ENCODE peak calls at places on chromosomes 1 and 21, in eight cellular contexts. F is A673, L is HCT116, T is tibial artery, J is body of pancreas, N is AG04450, M is RWPE1, A is psoas muscle. Y is an unnamed sample.

GRCh38 chr21:45357436-45358260 is 47.3 kb upstream of the COL18A1 start:
- DNase-seq in F (no peak), L (no peak), T (no peak), J (peak; percentile 52), N (no peak), M (no peak), A (peak; percentile 75), Y (no peak)

GRCh38 chr1:73100216-73100615 is 817.9 kb upstream of the NEGR1 start:
- DNase-seq in F (peak; percentile 80), L (no peak), T (no peak), J (no peak), N (no peak), M (peak; percentile 0), A (no peak), Y (no peak)

GRCh38 chr1:87904668-87905067 is 576.0 kb downstream of the LMO4 start:
- DNase-seq in F (no peak), L (no peak), T (no peak), J (no peak), N (no peak), M (no peak), A (no peak), Y (no peak)

GRCh38 chr1:66262233-66262632 is 271.7 kb upstream of the SGIP1 start:
- DNase-seq in F (peak; percentile 43), L (peak; percentile 87), T (no peak), J (no peak), N (no peak), M (peak; percentile 79), A (peak; percentile 48), Y (no peak)

GRCh38 chr21:43866233-43866632 is 1.2 kb downstream of the AGPAT3 start:
- DNase-seq in F (peak; percentile 71), L (no peak), T (no peak), J (peak; percentile 33), N (no peak), M (no peak), A (peak; percentile 72), Y (no peak)

GRCh38 chr1:229597877-229598276 is 28.0 kb downstream of the TAF5L start:
- DNase-seq in F (no peak), L (no peak), T (no peak), J (no peak), N (no peak), M (no peak), A (no peak), Y (no peak)

GRCh38 chr1:51236548-51237312 is 657 bp downstream of the RNF11 start:
- DNase-seq in F (peak; percentile 50), L (no peak), T (peak; percentile 56), J (peak; percentile 38), N (no peak), M (peak; percentile 60), A (peak; percentile 71), Y (no peak)

GRCh38 chr1:158016651-158017335 is 23.3 kb downstream of the KIRREL1 start:
- DNase-seq in F (no peak), L (no peak), T (no peak), J (no peak), N (no peak), M (peak; percentile 42), A (no peak), Y (no peak)

GRCh38 chr1:100834779-100835645 is 59.6 kb downstream of the EXTL2 start:
- DNase-seq in F (peak; percentile 36), L (peak; percentile 29), T (no peak), J (no peak), N (no peak), M (peak; percentile 7), A (no peak), Y (no peak)

GRCh38 chr1:24289937-24290595 is 29.1 kb upstream of the GRHL3 start:
- DNase-seq in F (peak; percentile 98), L (no peak), T (peak; percentile 87), J (peak; percentile 77), N (peak; percentile 43), M (peak; percentile 79), A (peak; percentile 89), Y (peak; percentile 65)

GRCh38 chr21:18986197-18986596 is 582.6 kb upstream of the TMPRSS15 start:
- DNase-seq in F (no peak), L (no peak), T (no peak), J (no peak), N (no peak), M (no peak), A (no peak), Y (no peak)

GRCh38 chr1:232426801-232427200 is 203.1 kb downstream of the SIPA1L2 start:
- DNase-seq in F (no peak), L (no peak), T (no peak), J (no peak), N (peak; percentile 49), M (no peak), A (no peak), Y (no peak)

GRCh38 chr1:26028490-26028980 is 7.0 kb downstream of the EXTL1 start:
- DNase-seq in F (no peak), L (no peak), T (no peak), J (no peak), N (no peak), M (no peak), A (no peak), Y (no peak)

GRCh38 chr1:203286161-203286984 is 18.9 kb upstream of the BTG2 start:
- DNase-seq in F (no peak), L (no peak), T (peak; percentile 59), J (peak; percentile 69), N (no peak), M (no peak), A (no peak), Y (no peak)

GRCh38 chr1:21325231-21325718 is 35.0 kb upstream of the ECE1 start:
- DNase-seq in F (no peak), L (no peak), T (no peak), J (no peak), N (no peak), M (no peak), A (no peak), Y (no peak)

GRCh38 chr1:21327566-21328323 is 37.5 kb upstream of the ECE1 start:
- DNase-seq in F (no peak), L (no peak), T (no peak), J (no peak), N (no peak), M (no peak), A (no peak), Y (no peak)

GRCh38 chr1:21326861-21327344 is 36.6 kb upstream of the ECE1 start:
- DNase-seq in F (no peak), L (no peak), T (peak; percentile 76), J (peak; percentile 60), N (no peak), M (no peak), A (peak; percentile 73), Y (no peak)

GRCh38 chr1:21324368-21325137 is 34.3 kb upstream of the ECE1 start:
- DNase-seq in F (peak; percentile 89), L (peak; percentile 94), T (peak; percentile 88), J (peak; percentile 96), N (no peak), M (peak; percentile 83), A (peak; percentile 87), Y (peak; percentile 89)

DNA sequence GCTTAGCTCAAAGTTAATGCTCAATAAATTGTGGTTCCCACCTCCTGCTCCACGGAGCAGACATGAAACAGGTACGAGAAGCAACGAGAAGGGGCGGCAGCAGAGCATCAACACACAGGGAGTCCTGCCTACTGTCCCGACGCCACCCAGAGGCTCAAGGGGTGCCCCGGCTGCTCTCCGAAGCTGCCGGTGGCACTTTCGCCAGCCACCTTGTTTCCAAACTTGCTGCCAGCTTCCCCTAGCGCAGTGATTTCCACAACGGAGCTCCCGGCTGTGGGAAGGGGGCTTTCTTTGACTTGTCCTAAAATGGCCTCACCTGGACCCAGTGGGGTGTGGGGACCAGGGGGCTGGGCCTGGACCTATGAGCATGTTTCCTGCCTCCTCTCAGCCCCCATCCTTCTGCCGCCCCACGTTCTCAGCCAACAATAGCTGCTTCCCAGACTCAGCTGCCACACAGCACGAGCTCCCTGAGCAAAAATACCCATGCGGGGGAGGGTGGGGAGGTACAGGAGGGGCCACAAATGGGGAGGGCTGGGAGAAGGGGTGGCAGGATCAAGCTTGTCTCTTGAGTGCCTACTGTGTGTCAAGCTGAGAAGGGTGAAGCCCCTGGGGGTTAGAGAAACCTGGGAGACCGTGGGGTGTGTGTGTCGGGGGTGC is 35.6 kb upstream of the ECE1 start:
- DNase-seq in F (no peak), L (no peak), T (peak; percentile 69), J (no peak), N (no peak), M (no peak), A (no peak), Y (no peak)
- H3K27ac ChIP-seq in F (peak overlapping the region; percentile 86), L (peak overlapping the region; percentile 84), T (peak overlapping the region; percentile 94), J (peak overlapping the region; percentile 82), N (peak overlapping the region; percentile 95), M (peak overlapping the region; percentile 98), A (peak overlapping the region; percentile 65), Y (peak overlapping the region; percentile 95)

GRCh38 chr1:84434081-84434755 is 35.9 kb downstream of the DNASE2B start:
- DNase-seq in F (no peak), L (peak; percentile 48), T (no peak), J (no peak), N (no peak), M (no peak), A (no peak), Y (no peak)
- TF ChIP-seq CTCF in F (no peak), L (no peak), T (no peak), J (no peak), N (no peak), M (peak; percentile 31), A (no peak), Y (no peak)

GRCh38 chr1:186880982-186881381 is 52.2 kb downstream of the PLA2G4A start:
- DNase-seq in F (peak; percentile 85), L (no peak), T (no peak), J (no peak), N (no peak), M (no peak), A (no peak), Y (no peak)

GRCh38 chr1:186875874-186876273 is 47.1 kb downstream of the PLA2G4A start:
- DNase-seq in F (peak; percentile 25), L (no peak), T (no peak), J (no peak), N (no peak), M (no peak), A (no peak), Y (no peak)

GRCh38 chr1:186882372-186883134 is 53.8 kb downstream of the PLA2G4A start:
- DNase-seq in F (no peak), L (no peak), T (no peak), J (no peak), N (no peak), M (no peak), A (no peak), Y (no peak)

GRCh38 chr1:186876436-186876835 is 47.7 kb downstream of the PLA2G4A start:
- DNase-seq in F (peak; percentile 28), L (no peak), T (no peak), J (no peak), N (no peak), M (no peak), A (no peak), Y (no peak)

DNA sequence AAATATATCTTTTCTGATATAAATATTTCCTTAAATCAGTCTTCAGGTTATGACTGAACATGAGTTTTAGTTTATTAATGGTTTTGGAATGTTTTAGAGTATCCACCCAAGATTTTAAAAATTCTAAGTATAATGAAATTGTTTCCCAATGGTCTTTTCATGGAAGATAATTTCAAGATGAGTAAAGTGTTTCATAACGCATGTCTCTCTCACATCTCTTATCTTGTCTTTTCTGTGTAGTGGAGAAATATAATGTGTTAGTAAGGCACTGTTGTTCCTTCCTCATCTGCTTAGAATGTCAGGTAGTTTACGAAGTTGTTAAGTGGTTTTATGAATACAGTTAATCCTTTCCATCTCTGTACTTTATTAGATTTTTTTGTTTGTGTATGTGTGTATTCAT is 49.6 kb downstream of the PLA2G4A start:
- DNase-seq in F (no peak), L (no peak), T (no peak), J (no peak), N (no peak), M (no peak), A (no peak), Y (no peak)
- H3K27ac ChIP-seq in F (peak overlapping the region; percentile 32), L (no peak overlapping the region), T (no peak overlapping the region), J (no peak overlapping the region), N (no peak overlapping the region), M (no peak overlapping the region), A (no peak overlapping the region), Y (no peak overlapping the region)

GRCh38 chr1:109625601-109626560 is 6.2 kb downstream of the AMPD2 start:
- DNase-seq in F (no peak), L (no peak), T (no peak), J (no peak), N (no peak), M (no peak), A (no peak), Y (no peak)
- TF ChIP-seq CTCF in F (no peak), L (no peak), T (no peak), J (no peak), N (no peak), M (no peak), A (no peak), Y (no peak)

Y was measured in thoracic aorta.